ENCODE peak calls at places on chromosome 19, in four cellular contexts. Q, H, S and J are unnamed samples.

GRCh38 chr19:50658438-50659317 is 9.4 kb downstream of the C19orf81 start:
- DNase-seq in S (peak), H (peak), Q (peak), J (peak)

GRCh38 chr19:33654840-33655508 is 33.2 kb downstream of the CHST8 start:
- DNase-seq in S (no peak), H (no peak), Q (no peak), J (no peak)

GRCh38 chr19:11745871-11746270 is 7.1 kb upstream of the ZNF823 start:
- DNase-seq in H (no peak), S (no peak), Q (no peak), J (no peak)

GRCh38 chr19:53870485-53870844 is 2.8 kb downstream of the MYADM start:
- DNase-seq in S (no peak), H (no peak), Q (peak), J (no peak)

GRCh38 chr19:4390017-4390861 is 10.1 kb downstream of the SH3GL1 start:
- DNase-seq in Q (peak), H (peak), S (no peak), J (no peak)

GRCh38 chr19:42313096-42313839 is at the start of gene TMEM145:
- DNase-seq in H (peak), S (no peak), Q (no peak), J (no peak)

GRCh38 chr19:45643927-45644771 is 5.0 kb upstream of the EML2 start:
- DNase-seq in H (no peak), S (no peak), Q (no peak), J (no peak)

GRCh38 chr19:13998426-13998825 is 7.7 kb downstream of the RFX1 start:
- DNase-seq in S (no peak), H (no peak), Q (peak), J (no peak)

GRCh38 chr19:19937403-19937802 is 36.7 kb downstream of the ZNF93 start:
- DNase-seq in S (no peak), H (no peak), Q (no peak), J (no peak)

GRCh38 chr19:35479278-35479677 is 11.0 kb downstream of the KRTDAP start:
- DNase-seq in S (no peak), H (no peak), Q (no peak), J (no peak)

GRCh38 chr19:5006201-5006600 is 37.3 kb downstream of the KDM4B start:
- DNase-seq in Q (no peak), H (no peak), S (no peak), J (no peak)

GRCh38 chr19:8500158-8500557 is 2.3 kb downstream of the PRAM1 start:
- DNase-seq in Q (no peak), H (no peak), S (no peak), J (no peak)

GRCh38 chr19:45498411-45499195 is at the start of gene PPM1N:
- DNase-seq in Q (no peak), S (no peak), H (peak), J (no peak)

GRCh38 chr19:15393963-15394362 is 14.4 kb upstream of the AKAP8 start:
- DNase-seq in S (no peak), H (no peak), Q (no peak), J (no peak)

GRCh38 chr19:17370026-17370587 is 7.0 kb downstream of the PLVAP start:
- DNase-seq in Q (no peak), S (no peak), H (no peak), J (no peak)

GRCh38 chr19:10352764-10353671 is 13.6 kb upstream of the ICAM3 start:
- DNase-seq in Q (peak), H (peak), S (no peak), J (no peak)

GRCh38 chr19:57192064-57192395 is 730 bp downstream of the ZNF264 start:
- DNase-seq in Q (no peak), H (peak), S (peak), J (no peak)

DNA sequence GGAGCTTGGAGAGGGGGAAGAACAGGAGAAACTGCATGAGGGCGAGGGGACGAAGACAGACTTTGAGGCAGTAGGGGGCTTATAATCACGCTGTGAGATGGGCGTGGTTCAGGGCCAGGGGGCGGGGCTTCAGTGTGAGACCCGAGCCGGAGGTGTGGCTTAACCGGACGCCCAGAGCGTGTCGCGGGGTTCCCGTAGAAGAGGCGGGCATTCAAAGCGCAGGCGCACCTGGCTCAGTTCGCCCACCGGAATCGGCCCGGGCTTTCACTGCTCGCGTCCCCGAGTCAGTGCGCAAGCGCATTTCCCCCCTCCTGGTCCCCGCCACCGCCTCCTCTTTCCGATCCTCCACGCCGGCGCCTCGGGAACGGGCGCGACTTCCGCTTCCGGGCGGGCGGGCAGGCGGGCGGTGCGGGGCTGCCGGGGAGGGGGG is 225 bp upstream of the ZNF865 start:
- DNase-seq in S (peak), H (peak), Q (peak), J (peak)
- H3K27ac ChIP-seq in S (peak), H (peak), Q (peak), J (peak)

GRCh38 chr19:31389874-31390273 is 40.6 kb upstream of the TSHZ3 start:
- DNase-seq in Q (no peak), H (no peak), S (no peak), J (no peak)

GRCh38 chr19:31387662-31388175 is 38.5 kb upstream of the TSHZ3 start:
- DNase-seq in H (no peak), S (no peak), Q (no peak), J (no peak)

GRCh38 chr19:31385744-31386143 is 36.5 kb upstream of the TSHZ3 start:
- DNase-seq in Q (no peak), S (no peak), H (no peak), J (no peak)

GRCh38 chr19:31383553-31383952 is 34.3 kb upstream of the TSHZ3 start:
- DNase-seq in Q (no peak), S (no peak), H (no peak), J (no peak)

GRCh38 chr19:31386806-31387205 is 37.6 kb upstream of the TSHZ3 start:
- DNase-seq in S (no peak), Q (no peak), H (no peak), J (no peak)
- H3K4me3 ChIP-seq in S (no peak), Q (no peak), H (no peak), J (no peak)

GRCh38 chr19:30320466-30320865 is 51.7 kb upstream of the ZNF536 start:
- DNase-seq in S (no peak), H (no peak), Q (no peak), J (no peak)
- H3K27ac ChIP-seq in S (no peak), H (no peak), Q (no peak), J (no peak)

DNA sequence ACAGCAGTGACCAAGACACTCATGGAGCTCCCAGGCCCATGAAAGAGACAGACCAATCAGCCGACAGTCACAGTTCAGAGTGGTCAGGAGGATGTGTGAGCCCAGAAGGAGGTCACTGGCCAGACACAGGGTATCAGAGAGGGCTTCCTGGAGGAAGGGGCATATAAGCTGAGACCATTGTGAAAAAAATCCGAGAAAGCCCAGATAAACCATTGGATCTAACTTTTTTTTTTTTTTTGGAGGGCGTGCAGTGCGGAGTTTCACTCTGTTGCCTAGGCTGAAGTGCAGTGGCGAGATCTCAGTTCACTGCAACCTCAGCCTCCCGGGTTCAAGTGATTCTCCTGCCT is 4.2 kb downstream of the ITPKC start:
- DNase-seq in Q (no peak), S (no peak), H (no peak), J (no peak)
- H3K4me3 ChIP-seq in Q (no peak), S (no peak), H (no peak), J (peak)

DNA sequence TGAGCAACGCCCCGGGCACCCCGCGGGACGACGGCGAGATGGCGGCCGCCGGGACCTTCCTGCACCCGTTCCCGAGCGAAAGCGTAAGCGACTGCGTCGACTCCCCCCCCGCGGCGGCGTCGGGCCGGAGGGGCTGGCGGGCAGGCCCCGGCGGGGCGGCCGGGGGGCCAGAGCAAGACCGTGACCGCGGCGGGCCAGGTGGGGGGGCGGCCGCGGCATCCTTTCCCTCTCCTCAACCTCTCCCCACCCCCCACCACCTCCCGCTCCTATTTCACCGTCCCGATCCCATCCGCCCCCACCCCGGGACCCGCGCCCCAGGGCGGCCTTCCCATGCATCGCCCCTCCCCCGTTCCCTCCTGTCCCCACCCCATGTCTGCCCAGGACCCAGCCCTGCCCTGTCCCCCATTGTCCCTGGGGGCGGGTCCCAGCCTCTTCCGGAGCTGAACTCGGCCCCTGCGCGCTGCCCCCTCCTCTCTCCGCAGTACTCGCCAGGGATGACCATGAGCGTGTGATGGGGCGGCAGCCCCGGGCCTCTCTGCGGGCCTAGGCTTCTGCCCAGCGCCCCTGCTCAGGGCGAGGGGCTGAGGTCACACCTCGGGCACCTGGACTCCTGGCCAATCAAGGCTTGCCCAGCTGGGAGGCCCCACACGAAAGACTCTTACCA is 4.1 kb downstream of the ISYNA1 start:
- DNase-seq in S (no peak), Q (no peak), H (peak), J (no peak)
- H3K27ac ChIP-seq in S (no peak), Q (no peak), H (no peak), J (no peak)

GRCh38 chr19:48397263-48397635 is 3.8 kb downstream of the GRIN2D start:
- DNase-seq in H (no peak), Q (no peak), S (no peak), J (no peak)
- H3K4me3 ChIP-seq in H (peak), Q (no peak), S (peak), J (no peak)

DNA sequence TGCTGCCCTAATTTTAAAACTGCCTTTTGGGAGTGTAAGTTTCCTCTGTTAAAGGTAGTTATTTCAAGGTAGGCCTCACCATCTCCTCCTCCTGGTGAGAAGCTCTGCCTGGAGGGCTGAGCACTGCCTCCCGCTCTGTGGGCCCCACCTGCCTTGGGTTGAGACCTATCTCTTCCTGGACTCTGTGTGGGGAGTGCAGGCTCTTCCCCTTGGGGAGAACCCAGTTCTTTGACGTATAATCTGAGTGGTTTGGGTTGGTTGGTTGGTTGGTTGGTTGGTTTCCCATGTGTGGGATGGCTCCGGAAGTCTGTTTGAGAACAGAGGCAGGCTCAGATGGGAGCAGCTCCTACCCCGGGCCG is 39.1 kb downstream of the ACTN4 start:
- DNase-seq in H (no peak), S (no peak), Q (no peak), J (no peak)
- H3K27ac ChIP-seq in H (peak), S (peak), Q (peak), J (peak)

GRCh38 chr19:22783651-22784050 is 300 bp downstream of the ZNF99 start:
- DNase-seq in Q (no peak), H (no peak), S (no peak), J (no peak)
- H3K4me3 ChIP-seq in Q (peak), H (no peak), S (no peak), J (peak)

GRCh38 chr19:488505-489417 is 7.5 kb upstream of the MADCAM1 start:
- DNase-seq in S (peak), Q (peak), H (peak), J (peak)
- H3K27ac ChIP-seq in S (peak), Q (peak), H (peak), J (peak)

GRCh38 chr19:18605546-18606280 is 886 bp downstream of the CRLF1 start:
- DNase-seq in H (peak), Q (no peak), S (no peak), J (no peak)
- H3K4me3 ChIP-seq in H (peak), Q (no peak), S (peak), J (peak)